ENCODE peak calls at places on chromosomes 6 and 20, in four cellular contexts. C is SK-N-SH, X is GM12878, D is K562. T is an unnamed sample.
A peak's percentile ranks its signal among the peaks of the same experiment; 100 is the strongest.

GRCh38 chr6:167402195-167402686 is 77.4 kb downstream of the TTLL2 start:
- DNase-seq in X (no peak), D (no peak), C (no peak), T (no peak)

GRCh38 chr20:8587246-8587645 is 455.2 kb downstream of the PLCB1 start:
- DNase-seq in D (no peak), X (no peak), C (no peak), T (no peak)

GRCh38 chr6:31620586-31621319 is at the start of gene PRRC2A:
- DNase-seq in D (peak; percentile 89), X (no peak), C (peak; percentile 90), T (peak; percentile 78)

GRCh38 chr6:3431994-3432393 is 24.9 kb downstream of the SLC22A23 start:
- DNase-seq in D (no peak), C (no peak), X (no peak), T (no peak)

GRCh38 chr6:5992551-5993225 is 14.0 kb downstream of the NRN1 start:
- DNase-seq in C (no peak), X (no peak), D (no peak), T (peak; percentile 35)

GRCh38 chr6:132907915-132908314 is 93.5 kb downstream of the RPS12 start:
- DNase-seq in D (no peak), C (no peak), X (no peak), T (no peak)

GRCh38 chr20:26276811-26277210 is 580.2 kb upstream of the ZNF337 start:
- DNase-seq in X (no peak), D (no peak), C (peak; percentile 50), T (peak; percentile 32)

GRCh38 chr20:53097371-53097770 is 125.2 kb downstream of the TSHZ2 start:
- DNase-seq in D (no peak), C (peak; percentile 16), X (no peak), T (no peak)

GRCh38 chr6:105484238-105485161 is 81.6 kb upstream of the PREP start:
- DNase-seq in D (peak; percentile 25), X (no peak), C (peak; percentile 25), T (no peak)

GRCh38 chr6:36633915-36634314 is 39.8 kb downstream of the SRSF3 start:
- DNase-seq in C (peak; percentile 52), D (no peak), X (no peak), T (no peak)

GRCh38 chr20:58719971-58720371 is 27.4 kb downstream of the NPEPL1 start:
- DNase-seq in X (no peak), D (no peak), C (peak; percentile 20), T (no peak)

GRCh38 chr6:143603474-143603873 is 74.3 kb upstream of the PHACTR2 start:
- DNase-seq in X (no peak), D (no peak), C (no peak), T (no peak)

GRCh38 chr6:119497988-119498727 is 148.6 kb upstream of the MAN1A1 start:
- DNase-seq in D (peak; percentile 41), C (no peak), X (no peak), T (no peak)
- TF ChIP-seq USF1 in D (no peak), C (no peak), X (no peak), T (no peak)

DNA sequence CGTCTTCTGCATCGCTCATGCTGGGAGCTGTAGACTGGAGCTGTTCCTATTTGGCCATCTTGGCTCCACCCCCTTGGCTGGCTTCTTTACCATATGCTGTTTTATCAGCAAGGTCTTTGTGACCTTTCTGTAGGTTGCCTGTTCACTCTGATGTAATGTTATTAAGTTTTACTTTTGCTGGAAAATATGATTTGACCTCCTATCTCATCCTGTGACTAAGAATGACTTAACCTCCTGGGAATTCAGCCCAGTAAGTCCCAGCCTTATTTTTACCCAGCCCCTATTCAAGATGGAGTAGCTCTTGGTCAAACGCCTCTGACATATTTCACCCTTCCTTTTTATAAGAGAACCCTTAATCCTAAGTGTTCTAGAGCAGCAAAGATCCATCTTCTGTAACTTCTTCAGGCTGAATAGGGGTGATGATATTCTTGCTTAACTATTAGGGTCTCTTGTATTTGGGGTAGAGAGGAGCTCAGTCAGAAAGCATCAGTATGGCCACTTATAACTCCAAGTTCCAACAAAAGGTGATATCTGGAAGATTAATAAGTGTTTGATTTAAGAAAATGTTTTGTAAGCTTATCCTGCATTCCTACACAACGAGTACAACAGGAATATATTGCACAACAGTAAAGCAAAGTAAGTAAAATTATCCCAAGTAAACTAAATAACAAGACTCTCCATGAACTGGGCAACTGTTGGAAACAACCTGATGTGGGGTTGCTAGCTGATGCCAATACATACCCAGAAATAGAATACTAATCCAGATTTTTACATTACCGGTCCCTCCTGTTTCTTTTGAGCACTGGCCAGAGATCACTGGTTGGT is 23.1 kb upstream of the HMGN3 start:
- DNase-seq in X (no peak), C (no peak), D (no peak), T (no peak)
- TF ChIP-seq USF1 in X (no peak), C (no peak), D (no peak), T (no peak)

GRCh38 chr20:16927031-16927430 is 178.9 kb downstream of the OTOR start:
- DNase-seq in D (no peak), C (no peak), X (no peak), T (no peak)

GRCh38 chr20:16918366-16918765 is 170.2 kb downstream of the OTOR start:
- DNase-seq in C (no peak), D (no peak), X (no peak), T (no peak)

GRCh38 chr20:16926626-16927025 is 178.5 kb downstream of the OTOR start:
- DNase-seq in D (no peak), C (no peak), X (no peak), T (no peak)

GRCh38 chr20:16919841-16920240 is 171.7 kb downstream of the OTOR start:
- DNase-seq in C (no peak), X (no peak), D (no peak), T (no peak)

DNA sequence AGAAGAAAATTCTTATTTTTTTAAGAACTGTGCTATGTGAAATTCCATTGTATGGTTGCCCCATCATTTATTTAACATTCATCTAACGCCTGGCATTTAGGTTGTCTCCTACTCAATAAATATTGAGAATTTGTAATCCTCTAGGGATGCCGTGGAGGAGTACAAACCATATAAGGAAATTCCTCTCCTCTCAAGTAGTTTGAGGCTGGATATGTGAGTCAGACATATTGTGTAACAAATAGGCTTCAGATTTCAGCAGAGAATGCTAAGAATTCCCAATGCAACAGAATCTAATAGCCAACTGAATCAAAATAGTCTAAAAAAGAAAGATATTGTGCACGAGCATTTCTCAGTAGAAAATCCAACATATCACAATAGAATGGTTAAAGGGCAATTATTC is 174.7 kb downstream of the OTOR start:
- DNase-seq in C (no peak), X (no peak), D (no peak), T (no peak)
- TF ChIP-seq USF1 in C (no peak), X (no peak), D (no peak), T (no peak)

GRCh38 chr20:56427797-56428196 is 15.7 kb downstream of the CASS4 start:
- DNase-seq in C (no peak), X (no peak), D (no peak), T (no peak)

GRCh38 chr20:56428881-56429280 is 16.8 kb downstream of the CASS4 start:
- DNase-seq in C (no peak), D (no peak), X (no peak), T (no peak)

GRCh38 chr20:56426926-56427325 is 14.9 kb downstream of the CASS4 start:
- DNase-seq in C (no peak), X (no peak), D (no peak), T (no peak)

GRCh38 chr20:56429496-56429895 is 17.4 kb downstream of the CASS4 start:
- DNase-seq in D (peak; percentile 64), C (no peak), X (no peak), T (no peak)

GRCh38 chr20:56428388-56428787 is 16.3 kb downstream of the CASS4 start:
- DNase-seq in D (no peak), X (no peak), C (no peak), T (no peak)
- TF ChIP-seq USF1 in D (no peak), X (no peak), C (no peak), T (no peak)

GRCh38 chr6:14682821-14683220 is 563.0 kb upstream of the JARID2 start:
- DNase-seq in C (no peak), X (no peak), D (no peak), T (no peak)
- TF ChIP-seq USF1 in C (no peak), X (no peak), D (no peak), T (no peak)

GRCh38 chr6:93678841-93679454 is 259.6 kb upstream of the EPHA7 start:
- DNase-seq in D (no peak), C (no peak), X (no peak), T (no peak)

GRCh38 chr6:93675856-93676255 is 256.5 kb upstream of the EPHA7 start:
- DNase-seq in D (no peak), C (no peak), X (no peak), T (no peak)

GRCh38 chr6:93677297-93677965 is 258.1 kb upstream of the EPHA7 start:
- DNase-seq in X (no peak), D (no peak), C (no peak), T (no peak)

GRCh38 chr6:93676506-93676905 is 257.1 kb upstream of the EPHA7 start:
- DNase-seq in C (no peak), X (no peak), D (no peak), T (no peak)

DNA sequence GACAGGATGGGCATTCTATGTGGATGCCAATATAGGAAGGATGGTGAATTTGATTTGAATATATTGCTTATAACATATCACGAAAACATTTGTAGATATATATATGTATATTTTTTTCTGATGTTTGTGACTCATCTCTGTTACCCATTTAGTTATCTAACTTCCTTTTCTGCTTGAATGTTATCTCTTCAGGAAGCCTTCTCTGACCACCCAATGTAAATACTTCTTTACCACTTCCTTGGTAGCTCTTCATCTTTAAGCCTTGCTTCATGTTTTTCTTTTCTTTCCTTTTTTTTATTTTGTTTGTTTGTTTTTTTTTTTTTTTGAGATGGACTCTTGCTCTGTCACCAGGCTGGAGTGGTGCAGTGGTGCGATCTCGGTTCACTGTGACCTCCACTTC is 260.5 kb upstream of the EPHA7 start:
- DNase-seq in D (no peak), C (no peak), X (no peak), T (no peak)
- TF ChIP-seq USF1 in D (no peak), C (no peak), X (no peak), T (no peak)

DNA sequence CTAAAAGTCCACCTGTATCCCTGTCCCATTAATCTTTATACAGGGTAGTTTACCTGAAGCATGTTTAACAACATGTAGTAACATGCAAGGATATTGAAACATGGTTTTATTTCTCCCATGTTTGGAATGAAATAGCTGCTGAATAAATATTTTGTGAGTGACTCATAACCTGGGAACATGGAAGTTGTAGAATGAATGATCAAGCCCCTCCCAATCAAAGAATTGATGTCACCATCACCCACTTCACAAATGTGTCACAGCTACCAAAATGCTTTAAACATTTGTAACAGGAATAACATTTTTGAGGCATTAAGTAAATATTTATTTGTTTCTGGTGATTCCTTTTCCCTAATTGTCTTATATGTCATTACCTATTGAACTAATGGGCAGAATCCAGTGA is 58.9 kb upstream of the TNFAIP3 start:
- DNase-seq in D (no peak), X (no peak), C (no peak), T (no peak)
- TF ChIP-seq USF1 in D (no peak), X (no peak), C (no peak), T (no peak)

T was measured in WTC11.